ENCODE peak calls at places on chromosomes 7 and 10, in five cellular contexts. One of them, this sample, is unnamed.

GRCh38 chr10:53489331-53489730 is 716.7 kb upstream of the MBL2 start:
- DNase-seq in H1: no peak
- DNase-seq in HCT116: no peak
- DNase-seq in GM12878: no peak
- DNase-seq in HepG2: no peak
- DNase-seq in this sample: no peak

GRCh38 chr7:97851725-97852124 is 20.5 kb downstream of the ASNS start:
- DNase-seq in GM12878: no peak
- DNase-seq in H1: no peak
- DNase-seq in HCT116: no peak
- DNase-seq in HepG2: no peak
- DNase-seq in this sample: no peak

GRCh38 chr7:80830584-80831319 is 88.1 kb downstream of the SEMA3C start:
- DNase-seq in HepG2: no peak
- DNase-seq in GM12878: no peak
- DNase-seq in HCT116: peak
- DNase-seq in H1: no peak
- DNase-seq in this sample: no peak

GRCh38 chr10:122642726-122643605 is 56.7 kb downstream of the C10orf120 start:
- DNase-seq in HCT116: no peak
- DNase-seq in HepG2: no peak
- DNase-seq in H1: no peak
- DNase-seq in GM12878: no peak
- DNase-seq in this sample: no peak

GRCh38 chr7:122887198-122887597 is 938 bp upstream of the CADPS2 start:
- DNase-seq in HCT116: peak
- DNase-seq in H1: no peak
- DNase-seq in HepG2: peak
- DNase-seq in GM12878: no peak
- DNase-seq in this sample: peak

GRCh38 chr10:128123853-128124252 is 2.4 kb downstream of the MKI67 start:
- DNase-seq in HepG2: no peak
- DNase-seq in H1: no peak
- DNase-seq in GM12878: no peak
- DNase-seq in HCT116: no peak
- DNase-seq in this sample: no peak

GRCh38 chr10:69292449-69292848 is 14.2 kb downstream of the HK1 start:
- DNase-seq in HCT116: no peak
- DNase-seq in GM12878: no peak
- DNase-seq in H1: no peak
- DNase-seq in HepG2: no peak
- DNase-seq in this sample: peak

GRCh38 chr10:19961076-19961811 is 145.0 kb downstream of the PLXDC2 start:
- DNase-seq in HCT116: no peak
- DNase-seq in GM12878: no peak
- DNase-seq in HepG2: no peak
- DNase-seq in H1: no peak
- DNase-seq in this sample: no peak

GRCh38 chr7:80443336-80443735 is 68.5 kb downstream of the GNAT3 start:
- DNase-seq in HepG2: no peak
- DNase-seq in HCT116: no peak
- DNase-seq in GM12878: no peak
- DNase-seq in H1: no peak
- DNase-seq in this sample: no peak

GRCh38 chr7:151599401-151600227 is 79.9 kb upstream of the RHEB start:
- DNase-seq in HCT116: peak
- DNase-seq in H1: no peak
- DNase-seq in GM12878: no peak
- DNase-seq in HepG2: no peak
- DNase-seq in this sample: no peak

GRCh38 chr10:132641401-132641800 is 103.8 kb downstream of the INPP5A start:
- DNase-seq in HepG2: no peak
- DNase-seq in HCT116: no peak
- DNase-seq in H1: no peak
- DNase-seq in GM12878: no peak
- DNase-seq in this sample: no peak

GRCh38 chr7:13416544-13416943 is 572.9 kb downstream of the ETV1 start:
- DNase-seq in GM12878: no peak
- DNase-seq in H1: no peak
- DNase-seq in HepG2: no peak
- DNase-seq in HCT116: no peak
- DNase-seq in this sample: no peak

GRCh38 chr10:84329094-84329611 is 764 bp downstream of the CCSER2 start:
- DNase-seq in H1: no peak
- DNase-seq in HCT116: no peak
- DNase-seq in HepG2: peak
- DNase-seq in GM12878: no peak
- DNase-seq in this sample: peak

GRCh38 chr7:33446551-33446950 is 317.2 kb downstream of the BBS9 start:
- DNase-seq in H1: no peak
- DNase-seq in HepG2: no peak
- DNase-seq in HCT116: no peak
- DNase-seq in GM12878: no peak
- DNase-seq in this sample: no peak

GRCh38 chr7:36937754-36938551 is 213.7 kb upstream of the AOAH start:
- DNase-seq in HCT116: no peak
- DNase-seq in HepG2: no peak
- DNase-seq in H1: no peak
- DNase-seq in GM12878: no peak
- DNase-seq in this sample: no peak

GRCh38 chr10:34498821-34499220 is 316.3 kb downstream of the PARD3 start:
- DNase-seq in H1: no peak
- DNase-seq in HepG2: no peak
- DNase-seq in GM12878: no peak
- DNase-seq in HCT116: no peak
- DNase-seq in this sample: no peak

GRCh38 chr7:39465055-39465929 is 100.9 kb upstream of the YAE1 start:
- DNase-seq in HCT116: peak
- DNase-seq in H1: peak
- DNase-seq in HepG2: peak
- DNase-seq in GM12878: peak
- DNase-seq in this sample: peak

GRCh38 chr10:86556933-86557649 is 35.5 kb upstream of the WAPL start:
- DNase-seq in HCT116: no peak
- DNase-seq in H1: no peak
- DNase-seq in GM12878: no peak
- DNase-seq in HepG2: no peak
- DNase-seq in this sample: no peak

GRCh38 chr7:28407643-28408042 is 4.7 kb upstream of the CREB5 start:
- DNase-seq in HCT116: no peak
- DNase-seq in GM12878: no peak
- DNase-seq in H1: no peak
- DNase-seq in HepG2: no peak
- DNase-seq in this sample: no peak

GRCh38 chr10:69317175-69318086 is 39.1 kb downstream of the HK1 start:
- DNase-seq in HCT116: no peak
- DNase-seq in GM12878: no peak
- DNase-seq in H1: no peak
- DNase-seq in HepG2: no peak
- DNase-seq in this sample: peak

GRCh38 chr10:62414359-62414758 is 40.2 kb downstream of the ZNF365 start:
- DNase-seq in H1: no peak
- DNase-seq in HCT116: no peak
- DNase-seq in HepG2: no peak
- DNase-seq in GM12878: no peak
- DNase-seq in this sample: no peak

GRCh38 chr7:29371472-29371871 is 176.9 kb downstream of the CHN2 start:
- DNase-seq in HepG2: no peak
- DNase-seq in H1: no peak
- DNase-seq in GM12878: no peak
- DNase-seq in HCT116: no peak
- DNase-seq in this sample: no peak

GRCh38 chr7:44378744-44379143 is 53.4 kb upstream of the CAMK2B start:
- DNase-seq in HCT116: no peak
- DNase-seq in H1: no peak
- DNase-seq in GM12878: no peak
- DNase-seq in HepG2: peak
- DNase-seq in this sample: no peak
- TF ChIP-seq SRF in HCT116: no peak
- TF ChIP-seq SRF in H1: no peak
- TF ChIP-seq SRF in GM12878: no peak
- TF ChIP-seq SRF in HepG2: no peak
- TF ChIP-seq SRF in this sample: no peak

GRCh38 chr10:103040424-103040823 is 122.3 kb downstream of the CNNM2 start:
- DNase-seq in HCT116: no peak
- DNase-seq in H1: no peak
- DNase-seq in HepG2: no peak
- DNase-seq in GM12878: no peak
- DNase-seq in this sample: peak
- TF ChIP-seq SRF in HCT116: no peak
- TF ChIP-seq SRF in H1: no peak
- TF ChIP-seq SRF in HepG2: no peak
- TF ChIP-seq SRF in GM12878: no peak
- TF ChIP-seq SRF in this sample: no peak

GRCh38 chr10:124416733-124417132 is 2.0 kb downstream of the OAT start:
- DNase-seq in H1: no peak
- DNase-seq in HepG2: peak
- DNase-seq in GM12878: no peak
- DNase-seq in HCT116: no peak
- DNase-seq in this sample: no peak

GRCh38 chr10:124420254-124420653 is 1.5 kb upstream of the OAT start:
- DNase-seq in HCT116: no peak
- DNase-seq in GM12878: no peak
- DNase-seq in HepG2: no peak
- DNase-seq in H1: no peak
- DNase-seq in this sample: peak

GRCh38 chr10:124419635-124420034 is 912 bp upstream of the OAT start:
- DNase-seq in H1: no peak
- DNase-seq in GM12878: no peak
- DNase-seq in HCT116: no peak
- DNase-seq in HepG2: no peak
- DNase-seq in this sample: no peak

GRCh38 chr10:124418726-124419501 is at the start of gene OAT:
- DNase-seq in HCT116: peak
- DNase-seq in GM12878: peak
- DNase-seq in HepG2: peak
- DNase-seq in H1: peak
- DNase-seq in this sample: peak

DNA sequence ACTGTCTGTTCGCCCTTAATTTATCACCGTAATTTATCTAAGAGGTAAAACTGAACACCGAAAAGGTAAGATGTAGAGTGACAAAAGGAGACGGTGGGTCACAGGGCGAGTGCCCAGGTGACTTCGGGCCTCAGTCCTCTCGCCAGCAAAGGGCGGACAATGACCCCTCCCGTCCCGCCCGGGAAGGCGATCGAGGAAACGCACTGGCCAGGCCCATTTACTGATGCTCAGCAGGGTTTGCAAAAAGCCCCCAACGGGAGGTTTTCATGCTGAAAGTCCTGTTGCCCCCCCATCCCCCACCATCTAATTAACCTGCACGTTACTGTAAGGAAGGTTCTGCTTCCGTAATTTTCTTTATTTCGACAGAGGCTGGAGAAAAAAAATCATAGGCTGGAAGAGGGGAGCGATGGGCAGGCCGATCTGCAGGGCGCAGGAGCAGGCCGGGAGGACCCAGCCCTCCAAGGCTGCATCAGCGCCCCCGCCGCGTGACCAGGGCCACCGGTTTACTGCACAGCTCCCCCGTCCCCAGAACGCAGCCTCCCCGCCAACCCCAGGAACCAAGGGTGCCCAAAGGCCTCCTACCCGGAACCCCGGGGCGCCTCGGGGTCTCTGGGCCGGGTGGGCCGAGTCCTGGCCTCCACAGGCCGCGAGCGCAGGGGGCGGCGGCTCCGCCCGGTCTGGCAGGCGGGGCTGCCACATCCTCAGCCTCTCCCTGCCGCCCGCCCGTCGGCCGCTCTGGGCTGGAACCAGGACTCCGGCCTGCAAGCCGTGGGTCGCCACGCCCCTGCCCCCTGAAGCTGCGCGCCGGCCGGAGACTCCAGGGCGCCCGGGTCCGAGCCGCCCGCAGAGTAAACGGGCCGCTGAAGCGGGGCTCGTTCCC is 637 bp downstream of the OAT start:
- DNase-seq in HCT116: no peak
- DNase-seq in HepG2: peak
- DNase-seq in H1: no peak
- DNase-seq in GM12878: no peak
- DNase-seq in this sample: no peak
- TF ChIP-seq SRF in HCT116: no peak
- TF ChIP-seq SRF in HepG2: no peak
- TF ChIP-seq SRF in H1: no peak
- TF ChIP-seq SRF in GM12878: no peak
- TF ChIP-seq SRF in this sample: no peak

GRCh38 chr7:74475987-74476350 is 22.3 kb downstream of the GTF2IRD1 start:
- DNase-seq in GM12878: no peak
- DNase-seq in HepG2: no peak
- DNase-seq in HCT116: no peak
- DNase-seq in H1: no peak
- DNase-seq in this sample: no peak

GRCh38 chr7:74475243-74475986 is 21.7 kb downstream of the GTF2IRD1 start:
- DNase-seq in HepG2: no peak
- DNase-seq in HCT116: no peak
- DNase-seq in GM12878: no peak
- DNase-seq in H1: no peak
- DNase-seq in this sample: no peak

GRCh38 chr7:74477188-74477587 is 23.5 kb downstream of the GTF2IRD1 start:
- DNase-seq in HepG2: no peak
- DNase-seq in H1: no peak
- DNase-seq in HCT116: no peak
- DNase-seq in GM12878: no peak
- DNase-seq in this sample: no peak

GRCh38 chr7:74478671-74479065 is 25.0 kb downstream of the GTF2IRD1 start:
- DNase-seq in H1: no peak
- DNase-seq in HepG2: no peak
- DNase-seq in GM12878: no peak
- DNase-seq in HCT116: no peak
- DNase-seq in this sample: no peak

DNA sequence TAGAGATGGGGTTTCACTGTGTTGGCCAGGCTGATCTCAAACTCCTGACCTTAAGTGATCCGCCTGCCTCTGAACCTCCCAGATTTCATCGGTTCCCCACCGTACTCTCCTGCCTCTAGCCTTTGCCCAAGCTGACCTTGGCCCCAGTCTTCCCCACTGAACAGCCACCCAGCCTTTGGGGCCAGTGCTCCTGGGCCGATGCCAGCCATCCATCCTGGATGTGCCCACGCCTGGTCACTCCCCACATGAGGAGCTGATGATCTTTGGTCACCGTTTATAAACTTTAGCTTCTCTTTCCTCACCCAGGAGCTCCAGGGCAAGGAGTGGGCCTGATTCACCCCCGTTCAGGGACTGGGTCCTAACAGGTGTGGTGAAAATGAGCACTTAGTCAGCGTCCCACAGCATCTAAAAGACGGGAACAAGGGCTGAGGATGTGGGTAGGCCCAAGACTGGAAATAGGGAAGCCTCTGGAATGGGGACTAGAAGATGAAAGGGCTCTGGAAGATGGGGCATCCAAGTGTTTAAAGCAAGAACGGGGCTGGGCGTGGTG is 22.9 kb downstream of the GTF2IRD1 start:
- DNase-seq in HepG2: no peak
- DNase-seq in GM12878: no peak
- DNase-seq in HCT116: no peak
- DNase-seq in H1: no peak
- DNase-seq in this sample: no peak
- TF ChIP-seq SRF in HepG2: no peak
- TF ChIP-seq SRF in GM12878: no peak
- TF ChIP-seq SRF in HCT116: no peak
- TF ChIP-seq SRF in H1: no peak
- TF ChIP-seq SRF in this sample: no peak

This sample was measured in K562.